ENCODE peak calls at places on chromosomes 11 and 22, in ten cellular contexts. U is stimulated activated effector memory CD8-positive, alpha-beta T cell treated with anti-CD3 and anti-CD28 coated beads, Interleukin-12 subunit alpha, Interleukin-12 subunit beta, amount 100 ng/mL, for 72 hours; H is hepatic stellate cell; C is HEK293T; G is type B pancreatic cell; K is head of caudate nucleus; E is stimulated activated CD4-positive, alpha-beta T cell treated with anti-CD3 and anti-CD28 coated beads, Interleukin-12 subunit alpha, Interleukin-12 subunit beta, amount 100 ng/mL, for 48 hours; L is neuronal stem cell; S is activated T-cell treated with anti-CD3 and anti-CD28 coated beads for 1 hour; O is COLO829. F is an unnamed sample.

GRCh38 chr22:31906569-31906968 is 37.8 kb upstream of the YWHAH start:
- DNase-seq in K (no peak), C (no peak), O (no peak), H (no peak), E (no peak), L (no peak), U (no peak), G (no peak), S (no peak), F (no peak)

GRCh38 chr11:113118104-113118503 is 156.9 kb downstream of the NCAM1 start:
- DNase-seq in O (no peak), U (no peak), C (no peak), G (no peak), K (no peak), L (no peak), H (no peak), E (no peak), S (no peak), F (no peak)

GRCh38 chr22:45441158-45441557 is 27.7 kb downstream of the RIBC2 start:
- DNase-seq in G (no peak), L (peak), O (no peak), S (no peak), E (no peak), C (peak), K (peak), H (peak), U (no peak), F (no peak)

GRCh38 chr11:17779861-17780594 is 45.4 kb downstream of the KCNC1 start:
- DNase-seq in E (no peak), C (no peak), O (no peak), H (no peak), S (no peak), G (no peak), L (no peak), U (no peak), K (no peak), F (no peak)

GRCh38 chr11:113615098-113615497 is 91.0 kb downstream of the TMPRSS5 start:
- DNase-seq in H (no peak), L (no peak), K (no peak), O (no peak), E (no peak), G (no peak), U (no peak), S (no peak), C (no peak), F (no peak)

GRCh38 chr11:1235615-1236315 is 12.9 kb downstream of the MUC5B start:
- DNase-seq in U (no peak), K (no peak), H (no peak), G (no peak), E (no peak), L (no peak), C (no peak), O (no peak), S (no peak), F (no peak)

GRCh38 chr11:126058090-126058489 is 4.6 kb downstream of the CDON start:
- DNase-seq in C (no peak), O (no peak), L (no peak), S (no peak), E (no peak), G (no peak), U (no peak), K (no peak), H (no peak), F (no peak)

GRCh38 chr22:27718186-27719032 is 83.1 kb downstream of the MN1 start:
- DNase-seq in G (no peak), C (peak), E (no peak), O (peak), U (no peak), L (no peak), H (peak), S (no peak), K (peak), F (no peak)

GRCh38 chr11:60870733-60871377 is 3.5 kb downstream of the ZP1 start:
- DNase-seq in E (no peak), C (no peak), S (no peak), L (no peak), O (no peak), U (no peak), K (no peak), G (no peak), H (no peak), F (no peak)

GRCh38 chr11:19677380-19678080 is 35.1 kb upstream of the NAV2 start:
- DNase-seq in C (no peak), E (no peak), L (no peak), S (no peak), G (no peak), H (no peak), U (no peak), K (no peak), O (no peak), F (no peak)

GRCh38 chr11:65615229-65615949 is at the start of gene PCNX3:
- DNase-seq in G (peak), K (peak), H (peak), E (peak), L (peak), U (peak), C (peak), S (peak), O (peak), F (peak)

GRCh38 chr11:103397369-103397768 is 288.1 kb downstream of the DYNC2H1 start:
- DNase-seq in K (no peak), L (no peak), G (no peak), E (no peak), U (no peak), S (no peak), O (no peak), C (no peak), H (no peak), F (no peak)

GRCh38 chr11:1757861-1758610 is 5.7 kb downstream of the CTSD start:
- DNase-seq in O (no peak), K (peak), G (no peak), L (no peak), C (no peak), E (peak), S (peak), U (peak), H (no peak), F (no peak)

GRCh38 chr22:24322522-24322921 is 51.9 kb downstream of the SPECC1L start:
- DNase-seq in C (no peak), U (no peak), S (no peak), G (no peak), O (no peak), H (no peak), K (no peak), L (no peak), E (no peak), F (no peak)

GRCh38 chr11:31106963-31107576 is 262.5 kb downstream of the DCDC1 start:
- DNase-seq in L (peak), O (peak), S (peak), H (peak), C (peak), E (peak), G (no peak), K (peak), U (peak), F (no peak)

GRCh38 chr11:22577854-22578253 is 47.8 kb downstream of the FANCF start:
- DNase-seq in L (no peak), C (no peak), U (no peak), K (no peak), G (no peak), H (no peak), O (no peak), E (no peak), S (no peak), F (no peak)

GRCh38 chr22:30227438-30228228 is 18.9 kb downstream of the LIF start:
- DNase-seq in O (no peak), K (no peak), U (no peak), S (no peak), C (no peak), L (no peak), H (no peak), E (no peak), G (no peak), F (no peak)

GRCh38 chr11:18650859-18651557 is 16.9 kb upstream of the SPTY2D1 start:
- DNase-seq in O (peak), K (peak), C (peak), U (peak), E (no peak), S (no peak), H (peak), L (peak), G (no peak), F (no peak)

GRCh38 chr11:121354192-121354591 is 61.6 kb downstream of the SC5D start:
- DNase-seq in C (no peak), K (no peak), G (no peak), H (no peak), S (no peak), L (no peak), E (no peak), O (no peak), U (no peak), F (no peak)

GRCh38 chr22:47432683-47433082 is 670.2 kb downstream of the TBC1D22A start:
- DNase-seq in O (no peak), L (no peak), G (no peak), E (no peak), K (no peak), U (no peak), H (no peak), S (no peak), C (no peak), F (no peak)

GRCh38 chr11:34783816-34784317 is 132.3 kb downstream of the APIP start:
- DNase-seq in C (no peak), U (no peak), E (no peak), H (no peak), S (no peak), G (no peak), L (no peak), K (no peak), O (no peak), F (no peak)

GRCh38 chr11:63985812-63986155 is 454 bp upstream of the OTUB1 start:
- DNase-seq in L (no peak), C (no peak), H (no peak), O (no peak), S (peak), K (peak), E (peak), G (no peak), U (peak), F (no peak)

GRCh38 chr22:31926969-31927368 is 17.4 kb upstream of the YWHAH start:
- DNase-seq in U (no peak), O (no peak), G (no peak), L (no peak), H (peak), E (no peak), K (peak), S (no peak), C (peak), F (no peak)

GRCh38 chr11:130223291-130223971 is 63.8 kb downstream of the ST14 start:
- DNase-seq in U (no peak), S (no peak), O (no peak), H (no peak), C (no peak), G (no peak), K (no peak), E (no peak), L (no peak), F (no peak)

F was measured in esophagus squamous epithelium.